ENCODE peak calls at places on chromosomes 13 and 19, in seven cellular contexts. C, X, H, U, L, T and B are unnamed samples.

GRCh38 chr13:34165158-34165557 is 347.2 kb downstream of the RFC3 start:
- DNase-seq in H (no peak), U (no peak), X (no peak), T (no peak), L (no peak), C (no peak), B (no peak)

GRCh38 chr19:39409886-39410619 is 2.4 kb upstream of the PLEKHG2 start:
- DNase-seq in T (no peak), C (no peak), L (peak; percentile 88), U (peak; percentile 78), H (peak; percentile 74), X (peak; percentile 55), B (no peak)

GRCh38 chr19:18059902-18060301 is 26.8 kb downstream of the IL12RB1 start:
- DNase-seq in T (no peak), C (no peak), L (no peak), H (no peak), X (no peak), U (no peak), B (no peak)

GRCh38 chr19:32676895-32677359 is 1.3 kb downstream of the RGS9BP start:
- DNase-seq in C (no peak), U (no peak), T (no peak), H (no peak), X (no peak), L (no peak), B (no peak)

GRCh38 chr19:17755977-17756670 is 4.8 kb downstream of the FCHO1 start:
- DNase-seq in T (no peak), X (peak; percentile 33), H (peak; percentile 47), U (peak; percentile 91), L (no peak), C (peak; percentile 24), B (no peak)

GRCh38 chr13:110950819-110951570 is 36.1 kb upstream of the ANKRD10 start:
- DNase-seq in L (no peak), X (no peak), C (no peak), T (no peak), H (no peak), U (no peak), B (no peak)

GRCh38 chr13:38905861-38906260 is 84.8 kb downstream of the STOML3 start:
- DNase-seq in C (no peak), U (no peak), H (no peak), L (no peak), X (no peak), T (no peak), B (no peak)

GRCh38 chr13:35144496-35144895 is 202.4 kb downstream of the NBEA start:
- DNase-seq in X (no peak), T (no peak), U (no peak), L (no peak), H (no peak), C (no peak), B (no peak)

GRCh38 chr19:17090501-17091074 is 15.0 kb downstream of the MYO9B start:
- DNase-seq in C (no peak), H (peak; percentile 83), U (no peak), X (no peak), T (no peak), L (no peak), B (no peak)

GRCh38 chr19:16376241-16376640 is 51.6 kb downstream of the KLF2 start:
- DNase-seq in H (no peak), L (no peak), U (no peak), X (no peak), C (no peak), T (no peak), B (no peak)

GRCh38 chr13:31209819-31210209 is 10.0 kb downstream of the B3GLCT start:
- DNase-seq in L (no peak), T (no peak), U (no peak), H (no peak), X (no peak), C (no peak), B (no peak)

DNA sequence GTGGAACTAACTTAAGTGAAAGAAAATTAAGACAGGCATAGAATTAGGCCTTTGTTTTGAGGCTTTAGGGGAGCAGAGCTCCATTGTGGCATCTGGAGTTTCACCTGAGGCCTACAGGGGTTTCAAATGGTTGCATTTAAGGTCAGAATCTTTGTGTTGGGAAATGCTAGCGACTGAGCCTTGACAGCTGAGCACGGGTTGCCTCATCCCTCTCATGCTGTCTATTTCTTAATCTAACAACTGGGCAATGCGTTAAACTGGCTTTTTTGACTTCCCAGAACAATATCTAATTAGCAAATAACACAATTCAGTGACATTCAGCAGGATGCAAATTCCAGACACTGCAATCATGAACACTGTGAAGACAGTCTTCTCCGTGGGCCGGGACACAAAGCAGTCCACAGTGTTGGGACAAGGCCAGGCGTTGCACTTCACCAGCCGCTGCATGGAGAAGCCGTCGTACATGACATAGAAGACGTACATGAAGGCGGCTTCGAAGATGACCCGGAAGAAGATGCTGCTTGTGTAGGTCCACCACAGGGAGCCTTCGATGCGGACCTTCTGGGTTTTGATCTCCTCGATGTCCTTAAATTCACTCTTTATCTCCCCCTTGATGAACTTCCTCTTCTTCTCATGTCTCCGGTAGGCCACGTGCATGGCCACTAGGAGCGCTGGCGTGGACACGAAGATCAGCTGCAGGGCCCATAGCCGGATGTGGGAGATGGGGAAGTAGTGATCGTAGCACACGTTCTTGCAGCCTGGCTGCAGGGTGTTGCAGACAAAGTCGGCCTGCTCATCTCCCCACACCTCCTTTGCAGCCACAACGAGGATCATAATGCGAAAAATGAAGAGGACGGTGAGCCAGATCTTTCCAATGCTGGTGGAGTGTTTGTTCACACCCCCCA is 3.8 kb downstream of the GJB2 start:
- DNase-seq in C (no peak), U (peak; percentile 5), X (no peak), T (no peak), L (no peak), H (no peak), B (no peak)
- TF ChIP-seq CTCF in C (peak; percentile 40), U (peak; percentile 26), X (no peak), T (no peak), L (no peak), H (no peak), B (no peak)

GRCh38 chr19:49145485-49146407 is 9.4 kb downstream of the HRC start:
- DNase-seq in X (peak; percentile 71), T (no peak), H (peak; percentile 82), U (peak; percentile 93), L (peak; percentile 68), C (peak; percentile 73), B (peak; percentile 85)

GRCh38 chr19:49150106-49150943 is 4.9 kb downstream of the HRC start:
- DNase-seq in H (peak; percentile 78), L (peak; percentile 77), U (peak; percentile 90), T (no peak), C (peak; percentile 85), X (peak; percentile 39), B (peak; percentile 88)

GRCh38 chr19:49149652-49150105 is 5.5 kb downstream of the HRC start:
- DNase-seq in C (peak; percentile 65), H (peak; percentile 87), X (no peak), T (no peak), L (peak; percentile 72), U (peak; percentile 86), B (no peak)

GRCh38 chr19:49148784-49149651 is 6.2 kb downstream of the HRC start:
- DNase-seq in X (peak; percentile 50), U (peak; percentile 96), C (peak; percentile 100), T (no peak), H (peak; percentile 91), L (peak; percentile 95), B (peak; percentile 100)

DNA sequence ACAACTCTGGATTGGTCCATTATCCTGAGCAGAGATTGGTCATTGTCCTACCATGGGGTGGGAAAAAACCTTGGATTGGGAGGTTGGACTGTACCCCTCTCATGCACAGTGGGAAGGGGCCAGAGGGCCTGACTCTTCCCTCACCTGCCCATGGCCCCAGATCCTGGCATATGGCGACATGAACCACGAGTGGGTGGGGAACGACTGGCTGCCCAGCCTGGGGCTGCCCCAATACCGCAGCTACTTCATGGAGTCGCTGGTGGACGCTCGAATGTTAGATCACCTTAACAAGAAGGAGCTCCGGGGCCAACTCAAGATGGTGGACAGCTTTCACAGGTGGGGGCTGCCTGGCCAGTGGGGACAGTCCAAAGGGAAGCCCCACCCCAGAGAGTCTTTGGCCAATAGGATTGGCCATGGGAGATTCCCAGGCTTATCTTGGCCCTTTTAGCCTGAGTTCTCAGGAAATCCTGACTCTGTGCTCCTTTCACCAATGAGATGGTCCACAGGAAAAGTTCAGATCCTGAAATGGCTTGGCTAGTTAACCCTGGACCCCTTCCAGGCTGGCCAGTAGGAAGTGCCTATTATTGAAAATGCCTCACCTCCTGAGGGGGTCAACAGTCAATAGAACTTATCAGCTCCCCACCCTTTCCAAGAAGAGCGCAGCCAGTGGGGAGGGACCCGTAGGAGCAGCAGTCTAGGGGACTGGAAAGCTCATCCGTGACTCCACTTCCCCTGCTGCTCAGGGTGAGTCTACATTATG is 7.1 kb downstream of the HRC start:
- DNase-seq in H (no peak), C (no peak), T (no peak), L (no peak), U (no peak), X (no peak), B (no peak)
- TF ChIP-seq CTCF in H (no peak), C (no peak), T (no peak), L (no peak), U (no peak), X (no peak), B (no peak)

GRCh38 chr19:40907968-40908735 is 26.1 kb upstream of the CYP2A7 start:
- DNase-seq in U (no peak), X (peak; percentile 44), L (no peak), T (no peak), C (no peak), H (no peak), B (no peak)

GRCh38 chr19:40906512-40906911 is 24.5 kb upstream of the CYP2A7 start:
- DNase-seq in C (no peak), U (no peak), T (no peak), L (no peak), H (no peak), X (no peak), B (no peak)

DNA sequence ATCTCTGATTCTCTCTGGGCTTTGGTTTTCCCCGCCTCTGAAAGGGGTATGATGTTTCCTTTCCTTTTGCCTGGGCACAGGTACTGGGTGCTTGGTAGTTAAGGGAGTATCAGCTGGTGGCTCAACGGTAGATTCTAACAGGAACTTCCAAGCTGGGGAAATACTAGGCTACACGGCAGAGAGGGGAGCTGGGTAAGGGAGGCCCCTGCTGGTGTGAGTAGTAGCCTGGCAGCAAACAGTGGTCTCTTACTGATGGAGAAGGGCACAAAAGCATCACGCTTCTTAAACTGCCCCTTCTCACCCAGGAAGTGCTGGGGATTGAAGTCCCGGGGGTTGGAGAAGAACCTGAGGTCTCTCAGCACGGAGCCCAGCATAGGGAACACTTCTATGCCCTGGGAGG is 26.9 kb upstream of the CYP2A7 start:
- DNase-seq in U (no peak), H (peak; percentile 20), T (peak; percentile 14), L (no peak), X (no peak), C (no peak), B (no peak)
- TF ChIP-seq CTCF in U (no peak), H (peak; percentile 34), T (peak; percentile 63), L (no peak), X (peak; percentile 21), C (no peak), B (no peak)

GRCh38 chr19:1383014-1383310 is 745 bp upstream of the NDUFS7 start:
- DNase-seq in T (no peak), L (no peak), C (no peak), U (no peak), X (no peak), H (no peak), B (no peak)

GRCh38 chr19:1384085-1384462 is 367 bp downstream of the NDUFS7 start:
- DNase-seq in C (no peak), H (no peak), X (no peak), T (no peak), L (no peak), U (no peak), B (no peak)

GRCh38 chr19:1382250-1382649 is 1.5 kb upstream of the NDUFS7 start:
- DNase-seq in U (no peak), L (no peak), X (no peak), H (no peak), C (no peak), T (no peak), B (no peak)

GRCh38 chr19:1384478-1385110 is 887 bp downstream of the NDUFS7 start:
- DNase-seq in C (no peak), L (no peak), U (peak; percentile 46), T (no peak), H (no peak), X (no peak), B (no peak)

GRCh38 chr19:1383311-1384084 is at the start of gene NDUFS7:
- DNase-seq in U (peak; percentile 96), H (peak; percentile 95), L (peak; percentile 95), T (peak; percentile 89), X (peak; percentile 92), C (peak; percentile 95), B (peak; percentile 100)
- TF ChIP-seq CTCF in U (peak; percentile 63), H (peak; percentile 9), L (peak; percentile 8), T (peak; percentile 23), X (no peak), C (no peak), B (no peak)